ENCODE peak calls at places on chromosomes 2 and 18, in nine cellular contexts. G is AG09309; V is NCI-H526 treated with DMSO at 0.1 percent for 48 hours; I is GM23338; P is NCI-H510A; J is CD4-positive, alpha-beta T cell; A is OCI-M1; D is Right ventricle myocardium superior; B is HL-60. Z is an unnamed sample.

GRCh38 chr2:201871471-201871870 is 65.1 kb downstream of the CDK15 start:
- DNase-seq in G (no peak), V (no peak), I (no peak), P (no peak), J (no peak), A (no peak), D (no peak), B (no peak), Z (no peak)

GRCh38 chr2:220835563-220835962 is 736.5 kb downstream of the EPHA4 start:
- DNase-seq in G (no peak), V (no peak), I (no peak), P (no peak), J (no peak), A (no peak), D (no peak), B (no peak), Z (no peak)

GRCh38 chr2:38533757-38534545 is 68.8 kb downstream of the HNRNPLL start:
- DNase-seq in G (no peak), V (no peak), I (no peak), P (no peak), J (no peak), A (no peak), D (no peak), B (no peak), Z (no peak)

GRCh38 chr2:64143154-64144056 is 815 bp downstream of the PELI1 start:
- DNase-seq in G (no peak), V (peak), I (peak), P (peak), J (peak), A (peak), D (peak), B (peak), Z (no peak)

GRCh38 chr2:8803658-8804379 is 33.6 kb downstream of the KIDINS220 start:
- DNase-seq in G (peak), V (no peak), I (no peak), P (peak), J (no peak), A (peak), D (no peak), B (no peak), Z (peak)

GRCh38 chr18:59553273-59553672 is 143.9 kb downstream of the CCBE1 start:
- DNase-seq in G (no peak), V (no peak), I (no peak), P (no peak), J (no peak), A (no peak), D (no peak), B (no peak), Z (no peak)

GRCh38 chr2:15619510-15619909 is 27.8 kb downstream of the DDX1 start:
- DNase-seq in G (no peak), V (no peak), I (no peak), P (no peak), J (no peak), A (no peak), D (no peak), B (no peak), Z (no peak)

GRCh38 chr2:230900336-230900995 is 24.6 kb downstream of the GPR55 start:
- DNase-seq in G (no peak), V (no peak), I (no peak), P (no peak), J (no peak), A (no peak), D (no peak), B (no peak), Z (no peak)

GRCh38 chr2:86254576-86255538 is 55.6 kb downstream of the MRPL35 start:
- DNase-seq in G (no peak), V (no peak), I (peak), P (no peak), J (no peak), A (no peak), D (peak), B (no peak), Z (no peak)

GRCh38 chr2:67566958-67567635 is 170.0 kb downstream of the ETAA1 start:
- DNase-seq in G (no peak), V (no peak), I (no peak), P (no peak), J (no peak), A (no peak), D (no peak), B (no peak), Z (no peak)

GRCh38 chr2:181461056-181461630 is 4.0 kb downstream of the ITGA4 start:
- DNase-seq in G (no peak), V (no peak), I (no peak), P (no peak), J (no peak), A (peak), D (no peak), B (peak), Z (no peak)

GRCh38 chr18:28576941-28577340 is 400.0 kb upstream of the CDH2 start:
- DNase-seq in G (no peak), V (no peak), I (no peak), P (no peak), J (no peak), A (peak), D (no peak), B (no peak), Z (no peak)

GRCh38 chr2:97005353-97005752 is 19.0 kb upstream of the FAM178B start:
- DNase-seq in G (no peak), V (no peak), I (peak), P (no peak), J (no peak), A (peak), D (no peak), B (no peak), Z (no peak)

GRCh38 chr2:169799555-169799954 is 884 bp downstream of the SSB start:
- DNase-seq in G (no peak), V (peak), I (no peak), P (no peak), J (no peak), A (peak), D (no peak), B (peak), Z (no peak)

GRCh38 chr2:45806563-45807358 is 155.3 kb downstream of the PRKCE start:
- DNase-seq in G (no peak), V (no peak), I (no peak), P (no peak), J (no peak), A (no peak), D (no peak), B (no peak), Z (no peak)

GRCh38 chr2:241029599-241030332 is 31.3 kb downstream of the SNED1 start:
- DNase-seq in G (no peak), V (no peak), I (no peak), P (no peak), J (no peak), A (no peak), D (no peak), B (no peak), Z (no peak)

GRCh38 chr2:142722569-142722968 is 154.9 kb upstream of the KYNU start:
- DNase-seq in G (no peak), V (no peak), I (no peak), P (no peak), J (no peak), A (no peak), D (no peak), B (no peak), Z (peak)

GRCh38 chr2:217833439-217833838 is 169.4 kb downstream of the TNS1 start:
- DNase-seq in G (no peak), V (no peak), I (no peak), P (no peak), J (no peak), A (no peak), D (no peak), B (no peak), Z (no peak)

GRCh38 chr2:26035110-26035728 is 1.3 kb downstream of the RAB10 start:
- DNase-seq in G (no peak), V (no peak), I (no peak), P (no peak), J (no peak), A (peak), D (no peak), B (peak), Z (no peak)

GRCh38 chr2:121071058-121071504 is 213.9 kb downstream of the TFCP2L1 start:
- DNase-seq in G (no peak), V (no peak), I (peak), P (peak), J (no peak), A (peak), D (peak), B (peak), Z (no peak)

GRCh38 chr2:29628078-29628765 is 293.2 kb downstream of the ALK start:
- DNase-seq in G (no peak), V (no peak), I (no peak), P (no peak), J (no peak), A (no peak), D (no peak), B (no peak), Z (no peak)

GRCh38 chr2:36235426-36235825 is 120.2 kb upstream of the CRIM1 start:
- DNase-seq in G (no peak), V (no peak), I (peak), P (no peak), J (no peak), A (no peak), D (no peak), B (no peak), Z (no peak)

GRCh38 chr2:31235504-31235902 is 1.6 kb downstream of the EHD3 start:
- DNase-seq in G (peak), V (no peak), I (no peak), P (no peak), J (no peak), A (peak), D (no peak), B (no peak), Z (peak)

GRCh38 chr2:211033765-211034164 is 477.4 kb downstream of the CPS1 start:
- DNase-seq in G (no peak), V (no peak), I (peak), P (no peak), J (no peak), A (peak), D (no peak), B (no peak), Z (no peak)

GRCh38 chr2:158179660-158180059 is 78.0 kb downstream of the UPP2 start:
- DNase-seq in G (no peak), V (no peak), I (peak), P (no peak), J (no peak), A (peak), D (no peak), B (no peak), Z (no peak)

GRCh38 chr2:240997856-240998705 is at the start of gene SNED1:
- DNase-seq in G (peak), V (peak), I (peak), P (peak), J (peak), A (no peak), D (peak), B (no peak), Z (peak)

GRCh38 chr18:67199993-67200617 is 316.4 kb downstream of the DSEL start:
- DNase-seq in G (peak), V (peak), I (peak), P (peak), J (no peak), A (peak), D (no peak), B (no peak), Z (peak)

GRCh38 chr2:199309973-199310372 is 147.8 kb downstream of the SATB2 start:
- DNase-seq in G (no peak), V (peak), I (no peak), P (peak), J (no peak), A (no peak), D (no peak), B (no peak), Z (no peak)

GRCh38 chr2:66432801-66433694 is 1.9 kb upstream of the MEIS1 start:
- DNase-seq in G (peak), V (peak), I (peak), P (peak), J (no peak), A (peak), D (peak), B (no peak), Z (peak)

GRCh38 chr2:159297042-159297707 is 10.7 kb upstream of the WDSUB1 start:
- DNase-seq in G (no peak), V (no peak), I (peak), P (no peak), J (no peak), A (no peak), D (no peak), B (no peak), Z (no peak)

GRCh38 chr2:178700922-178701342 is 106.3 kb downstream of the TTN start:
- DNase-seq in G (no peak), V (no peak), I (peak), P (no peak), J (no peak), A (peak), D (no peak), B (peak), Z (no peak)

GRCh38 chr2:214587442-214587841 is 176.6 kb downstream of the VWC2L start:
- DNase-seq in G (no peak), V (no peak), I (peak), P (no peak), J (no peak), A (peak), D (no peak), B (peak), Z (no peak)

GRCh38 chr2:225536036-225536435 is 136.5 kb downstream of the NYAP2 start:
- DNase-seq in G (no peak), V (no peak), I (no peak), P (no peak), J (no peak), A (no peak), D (no peak), B (no peak), Z (no peak)

GRCh38 chr2:226515344-226516055 is 284.1 kb downstream of the IRS1 start:
- DNase-seq in G (peak), V (no peak), I (no peak), P (no peak), J (no peak), A (no peak), D (no peak), B (no peak), Z (peak)

GRCh38 chr2:84686783-84687442 is 170.6 kb downstream of the DNAH6 start:
- DNase-seq in G (no peak), V (no peak), I (no peak), P (no peak), J (no peak), A (no peak), D (no peak), B (no peak), Z (no peak)